ENCODE peak calls at places on chromosomes 6 and 20, in six cellular contexts. M is T-helper 2 cell, Q is NCI-H345, R is activated B cell treated with CpG ODN at 0.5 μM for 24 hours, V is GM12865, E is amniotic stem cell. F is an unnamed sample.

GRCh38 chr6:110856296-110856695 is 18.3 kb upstream of the AMD1 start:
- DNase-seq in E (no peak), M (no peak), V (no peak), Q (no peak), R (no peak), F (no peak)

GRCh38 chr6:169638915-169639314 is 62.9 kb downstream of the WDR27 start:
- DNase-seq in V (no peak), R (no peak), Q (no peak), E (no peak), M (no peak), F (no peak)

GRCh38 chr6:51352506-51353029 is 533.9 kb downstream of the TFAP2B start:
- DNase-seq in R (no peak), V (no peak), M (no peak), Q (no peak), E (no peak), F (no peak)

GRCh38 chr20:48841861-48842529 is 14.2 kb upstream of the PREX1 start:
- DNase-seq in R (no peak), E (peak), M (no peak), V (no peak), Q (no peak), F (peak)

GRCh38 chr20:16580127-16580526 is 6.9 kb upstream of the KIF16B start:
- DNase-seq in Q (no peak), E (no peak), R (no peak), V (no peak), M (no peak), F (no peak)

GRCh38 chr6:158978752-158979151 is 21.2 kb downstream of the RSPH3 start:
- DNase-seq in M (no peak), R (no peak), E (no peak), V (no peak), Q (no peak), F (no peak)

GRCh38 chr6:743320-744096 is 50.6 kb upstream of the EXOC2 start:
- DNase-seq in M (no peak), E (no peak), R (no peak), V (no peak), Q (no peak), F (no peak)

GRCh38 chr6:104728444-104728843 is 131.3 kb downstream of the HACE1 start:
- DNase-seq in Q (no peak), R (no peak), V (no peak), E (no peak), M (no peak), F (peak)

F was measured in AG04450.